ENCODE peak calls at places on chromosomes 5 and 9, in five cellular contexts. A is foreskin fibroblast, P is AG10803, D is lung, B is SK-N-SH. X is an unnamed sample.
A peak's percentile ranks its signal among the peaks of the same experiment; 100 is the strongest.

GRCh38 chr5:35202319-35203111 is 27.8 kb downstream of the PRLR start:
- DNase-seq in B (peak; percentile 51), D (peak; percentile 56), A (peak; percentile 22), P (peak; percentile 42), X (peak; percentile 63)

GRCh38 chr9:134663084-134663483 is 21.5 kb downstream of the COL5A1 start:
- DNase-seq in P (no peak), B (no peak), D (no peak), A (no peak), X (no peak)

GRCh38 chr5:93578179-93578812 is 2.7 kb downstream of the NR2F1-AS1 start:
- DNase-seq in D (no peak), P (no peak), A (no peak), B (no peak), X (no peak)

GRCh38 chr9:69580582-69580945 is 91.6 kb downstream of the APBA1 start:
- DNase-seq in B (no peak), D (no peak), A (no peak), P (no peak), X (no peak)

GRCh38 chr5:163569284-163569683 is 63.9 kb downstream of the MAT2B start:
- DNase-seq in D (no peak), P (peak; percentile 57), B (peak; percentile 51), A (no peak), X (peak; percentile 25)

GRCh38 chr9:106438928-106439327 is 424.0 kb upstream of the ZNF462 start:
- DNase-seq in D (no peak), A (no peak), B (no peak), P (peak; percentile 57), X (no peak)

GRCh38 chr5:98847054-98847453 is 73.6 kb downstream of the RGMB start:
- DNase-seq in B (no peak), D (no peak), A (no peak), P (no peak), X (no peak)

GRCh38 chr5:175328176-175328575 is 115.8 kb downstream of the DRD1 start:
- DNase-seq in D (no peak), B (no peak), P (no peak), A (no peak), X (no peak)

GRCh38 chr5:171855265-171855664 is 69.6 kb downstream of the SMIM23 start:
- DNase-seq in B (no peak), D (no peak), A (no peak), P (no peak), X (no peak)

GRCh38 chr5:102523541-102524175 is 24.9 kb upstream of the SLCO6A1 start:
- DNase-seq in A (no peak), D (no peak), P (no peak), B (no peak), X (no peak)

GRCh38 chr5:5141625-5142527 is 1.7 kb downstream of the ADAMTS16 start:
- DNase-seq in A (peak; percentile 28), P (peak; percentile 59), D (peak; percentile 47), B (peak; percentile 53), X (peak; percentile 35)

GRCh38 chr9:109966643-109967368 is 186.8 kb downstream of the PALM2AKAP2 start:
- DNase-seq in P (no peak), B (no peak), D (no peak), A (no peak), X (no peak)

GRCh38 chr9:5586391-5586802 is 42.5 kb upstream of the RIC1 start:
- DNase-seq in D (no peak), B (no peak), P (peak; percentile 88), A (peak; percentile 28), X (peak; percentile 86)

GRCh38 chr9:96299823-96300222 is 2.2 kb downstream of the HSD17B3 start:
- DNase-seq in D (no peak), B (no peak), A (no peak), P (no peak), X (no peak)

GRCh38 chr5:159202151-159202550 is 7.2 kb downstream of the RNF145 start:
- DNase-seq in P (no peak), A (no peak), B (no peak), D (no peak), X (no peak)

GRCh38 chr9:126334626-126335621 is 8.3 kb downstream of the MVB12B start:
- DNase-seq in B (no peak), D (no peak), A (no peak), P (peak; percentile 9), X (no peak)

GRCh38 chr9:108720191-108720642 is 135.6 kb downstream of the ACTL7B start:
- DNase-seq in D (no peak), P (no peak), A (no peak), B (no peak), X (no peak)
- TF ChIP-seq CTCF in D (no peak), P (no peak), A (no peak), B (no peak), X (no peak)

GRCh38 chr9:104686081-104686480 is 8.2 kb upstream of the OR13D1 start:
- DNase-seq in P (no peak), A (no peak), D (no peak), B (no peak), X (no peak)

DNA sequence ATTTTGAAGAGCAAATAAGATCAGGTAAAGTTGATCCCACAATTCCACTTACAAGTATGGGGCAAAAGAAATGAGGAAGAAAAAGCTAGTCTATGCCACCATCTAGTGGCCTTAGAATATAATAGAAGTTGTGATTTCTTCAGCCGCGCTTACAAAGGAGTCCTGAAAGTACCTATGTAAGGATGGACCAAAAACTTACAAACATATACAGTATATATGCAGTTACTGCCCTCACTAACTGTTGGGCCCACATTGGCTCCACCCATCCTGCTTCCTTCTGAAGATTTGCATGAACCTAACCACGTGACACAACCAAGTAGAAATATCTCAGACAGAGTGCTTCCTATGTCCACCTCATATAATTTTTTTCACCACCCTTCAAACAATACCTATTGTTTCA is 11.7 kb upstream of the OR13D1 start:
- DNase-seq in D (no peak), A (peak; percentile 23), B (peak; percentile 25), P (peak; percentile 58), X (peak; percentile 39)
- TF ChIP-seq CTCF in D (peak; percentile 10), A (peak; percentile 40), B (peak; percentile 67), P (peak; percentile 62), X (peak; percentile 78)

GRCh38 chr5:176611435-176611834 is 1.5 kb upstream of the GPRIN1 start:
- DNase-seq in D (peak; percentile 64), P (peak; percentile 82), B (no peak), A (peak; percentile 85), X (peak; percentile 81)

GRCh38 chr5:176608142-176608705 is 1.7 kb downstream of the GPRIN1 start:
- DNase-seq in D (no peak), B (no peak), P (no peak), A (no peak), X (no peak)

GRCh38 chr5:176610430-176610763 is 441 bp upstream of the GPRIN1 start:
- DNase-seq in D (no peak), P (no peak), A (no peak), B (peak; percentile 81), X (no peak)

GRCh38 chr5:176608937-176609723 is 826 bp downstream of the GPRIN1 start:
- DNase-seq in D (no peak), A (no peak), P (no peak), B (no peak), X (no peak)

DNA sequence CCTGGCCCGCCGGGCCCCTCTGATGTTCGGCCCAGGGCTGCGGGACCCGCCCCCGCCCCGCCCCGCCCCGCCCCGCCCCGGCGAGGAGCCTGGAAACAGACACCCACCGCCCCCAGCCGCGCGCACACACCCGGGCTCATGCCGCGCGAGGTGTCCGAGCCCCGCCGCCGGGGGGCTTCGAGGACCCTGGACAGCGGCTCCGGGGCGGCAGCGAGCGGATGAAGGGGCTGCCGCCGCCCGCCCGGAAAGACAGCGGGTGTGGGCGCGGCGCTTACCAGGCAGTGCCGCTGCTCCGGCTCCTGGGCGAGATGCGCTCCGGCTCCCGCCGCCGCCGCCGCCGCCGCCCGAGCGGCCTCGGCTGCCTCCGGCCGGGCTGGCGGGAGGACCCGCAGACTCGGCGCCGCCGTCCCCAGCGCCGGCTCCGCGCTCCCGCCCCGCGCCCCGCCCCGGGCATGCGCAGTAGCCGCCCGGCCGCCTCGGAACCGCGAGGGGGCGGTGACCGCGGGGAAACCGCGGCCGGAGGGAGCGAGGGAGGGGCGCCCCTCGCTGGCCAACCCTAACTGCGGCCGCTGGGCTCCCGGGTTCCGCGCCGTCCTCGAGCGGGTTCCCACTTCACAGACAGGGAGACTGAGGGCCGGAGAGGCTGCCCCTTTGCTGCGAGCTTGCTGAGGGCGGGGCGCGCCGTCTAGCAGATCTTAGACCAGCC is at the start of gene GPRIN1:
- DNase-seq in A (peak; percentile 41), D (peak; percentile 38), B (peak; percentile 98), P (peak; percentile 31), X (no peak)
- TF ChIP-seq CTCF in A (peak; percentile 14), D (peak; percentile 8), B (peak; percentile 41), P (no peak), X (peak; percentile 55)

GRCh38 chr5:140075371-140075770 is 32.3 kb upstream of the NRG2 start:
- DNase-seq in D (no peak), A (no peak), P (peak; percentile 44), B (peak; percentile 11), X (peak; percentile 25)
- TF ChIP-seq CTCF in D (no peak), A (no peak), P (peak; percentile 56), B (peak; percentile 58), X (peak; percentile 68)

DNA sequence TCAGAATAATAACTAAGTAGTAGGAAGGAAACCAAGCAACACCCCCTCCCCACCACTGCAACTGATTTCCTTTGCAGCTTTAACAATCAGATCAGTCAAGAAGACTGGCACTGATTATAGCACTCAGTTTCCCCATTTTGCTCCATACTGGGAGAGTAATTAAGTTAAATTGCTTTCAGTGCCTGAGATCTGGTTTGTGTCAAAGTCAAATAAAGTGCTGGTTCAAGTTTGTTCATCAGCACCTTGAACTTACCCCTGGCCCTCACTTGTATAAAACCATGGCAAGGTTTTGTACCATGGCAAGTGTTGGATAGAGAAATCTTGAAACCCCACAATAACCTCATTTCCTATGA is 290.2 kb upstream of the SEMA6A start:
- DNase-seq in D (no peak), P (no peak), A (no peak), B (no peak), X (no peak)
- TF ChIP-seq CTCF in D (no peak), P (no peak), A (no peak), B (no peak), X (no peak)

GRCh38 chr5:125413861-125414260 is 667.4 kb upstream of the ZNF608 start:
- DNase-seq in A (no peak), P (no peak), D (no peak), B (no peak), X (no peak)

GRCh38 chr5:125412561-125413535 is 666.4 kb upstream of the ZNF608 start:
- DNase-seq in D (peak; percentile 40), A (peak; percentile 93), B (peak; percentile 73), P (peak; percentile 46), X (peak; percentile 82)

GRCh38 chr5:125411163-125412050 is 665.0 kb upstream of the ZNF608 start:
- DNase-seq in D (no peak), A (peak; percentile 47), B (no peak), P (no peak), X (peak; percentile 6)

GRCh38 chr5:125410501-125411162 is 664.2 kb upstream of the ZNF608 start:
- DNase-seq in P (peak; percentile 52), B (peak; percentile 33), A (peak; percentile 48), D (no peak), X (peak; percentile 30)

DNA sequence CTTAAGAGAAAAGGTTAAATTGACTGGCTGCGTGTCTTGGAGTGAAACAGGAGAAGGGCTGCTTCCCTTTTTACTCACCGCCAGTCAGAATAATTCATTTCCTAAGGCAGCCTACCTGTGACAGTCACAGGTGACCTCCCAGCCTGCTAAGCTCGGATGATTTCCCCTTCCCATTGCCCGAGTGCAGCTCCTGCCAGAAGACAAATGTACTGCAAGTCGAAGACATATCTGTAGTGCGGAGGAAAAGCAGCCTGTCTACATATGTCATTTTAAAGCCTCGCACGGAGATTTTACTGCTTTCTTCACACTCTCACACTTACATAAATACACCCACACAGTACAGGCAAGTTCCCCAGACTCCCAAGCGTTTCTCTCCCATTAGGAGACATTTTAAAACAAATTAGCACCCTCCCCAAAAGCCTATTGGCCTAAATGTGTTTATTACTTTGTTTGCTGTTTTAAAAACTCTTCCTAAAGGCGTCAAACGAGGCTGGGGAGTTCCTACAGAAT is 665.7 kb upstream of the ZNF608 start:
- DNase-seq in B (no peak), D (no peak), P (no peak), A (peak; percentile 19), X (peak; percentile 3)
- TF ChIP-seq CTCF in B (no peak), D (no peak), P (no peak), A (no peak), X (no peak)

X was measured in HFFc6.